ENCODE peak calls at places on chromosome 9, in four cellular contexts. O, P, A and Q are unnamed samples.

GRCh38 chr9:120733190-120733589 is 18.9 kb upstream of the MEGF9 start:
- DNase-seq in A (no peak), P (peak), O (no peak), Q (no peak)

GRCh38 chr9:137791947-137792346 is 85.6 kb upstream of the CACNA1B start:
- DNase-seq in P (no peak), O (no peak), A (no peak), Q (no peak)

GRCh38 chr9:132575005-132575609 is 7.3 kb upstream of the BARHL1 start:
- DNase-seq in O (peak), A (peak), P (peak), Q (peak)

GRCh38 chr9:137632432-137633161 is 13.8 kb downstream of the EHMT1 start:
- DNase-seq in O (no peak), P (no peak), A (no peak), Q (no peak)

GRCh38 chr9:137762414-137763061 is 115.0 kb upstream of the CACNA1B start:
- DNase-seq in O (no peak), A (no peak), P (no peak), Q (no peak)

GRCh38 chr9:75238311-75238976 is 150.1 kb downstream of the OSTF1 start:
- DNase-seq in O (no peak), A (peak), P (peak), Q (peak)

GRCh38 chr9:108889649-108890067 is 27.6 kb downstream of the ACTL7A start:
- DNase-seq in A (no peak), P (no peak), O (no peak), Q (no peak)

GRCh38 chr9:94139672-94140417 is 55.6 kb downstream of the PTPDC1 start:
- DNase-seq in O (peak), P (peak), A (no peak), Q (no peak)

GRCh38 chr9:111399772-111400563 is 69.9 kb upstream of the OR2K2 start:
- DNase-seq in A (no peak), P (no peak), O (no peak), Q (peak)

GRCh38 chr9:96719538-96720315 is 58.2 kb downstream of the ZNF510 start:
- DNase-seq in O (no peak), P (no peak), A (no peak), Q (no peak)

GRCh38 chr9:27355166-27355565 is 58.2 kb upstream of the EQTN start:
- DNase-seq in A (no peak), O (no peak), P (no peak), Q (no peak)

GRCh38 chr9:113580041-113580953 is 116.8 kb downstream of the RGS3 start:
- DNase-seq in A (peak), P (no peak), O (no peak), Q (peak)

GRCh38 chr9:105930007-105930627 is 235.8 kb downstream of the TMEM38B start:
- DNase-seq in O (no peak), A (no peak), P (no peak), Q (no peak)

GRCh38 chr9:79129865-79130480 is 441.8 kb upstream of the TLE4 start:
- DNase-seq in A (no peak), P (peak), O (peak), Q (peak)

GRCh38 chr9:85536076-85536475 is 205.7 kb downstream of the AGTPBP1 start:
- DNase-seq in A (no peak), O (no peak), P (no peak), Q (no peak)

GRCh38 chr9:88051138-88051537 is 76.8 kb upstream of the CDK20 start:
- DNase-seq in P (no peak), A (no peak), O (no peak), Q (no peak)

GRCh38 chr9:77158772-77159513 is 18.4 kb upstream of the VPS13A start:
- DNase-seq in P (no peak), O (no peak), A (no peak), Q (no peak)

GRCh38 chr9:130981002-130981760 is 27.8 kb upstream of the LAMC3 start:
- DNase-seq in A (no peak), P (no peak), O (no peak), Q (no peak)

GRCh38 chr9:134939080-134939733 is 21.5 kb upstream of the FCN1 start:
- DNase-seq in P (no peak), A (no peak), O (no peak), Q (no peak)

GRCh38 chr9:23567756-23568155 is 258.3 kb downstream of the ELAVL2 start:
- DNase-seq in A (no peak), O (no peak), P (no peak), Q (no peak)

GRCh38 chr9:88791105-88791805 is 200.0 kb upstream of the S1PR3 start:
- DNase-seq in A (no peak), O (no peak), P (no peak), Q (no peak)

GRCh38 chr9:136138566-136138965 is 19.9 kb upstream of the TMEM250 start:
- DNase-seq in P (no peak), O (no peak), A (no peak), Q (peak)

GRCh38 chr9:77820293-77820954 is 172.3 kb upstream of the GNA14 start:
- DNase-seq in P (no peak), A (no peak), O (no peak), Q (no peak)

GRCh38 chr9:126545116-126545515 is 68.6 kb upstream of the LMX1B start:
- DNase-seq in A (no peak), P (no peak), O (no peak), Q (no peak)

GRCh38 chr9:36341936-36342577 is 58.0 kb downstream of the RNF38 start:
- DNase-seq in O (no peak), P (no peak), A (no peak), Q (no peak)

GRCh38 chr9:78005231-78006002 is 26.2 kb downstream of the GNAQ start:
- DNase-seq in O (no peak), A (no peak), P (no peak), Q (no peak)

GRCh38 chr9:70112981-70113380 is 69.3 kb downstream of the MAMDC2 start:
- DNase-seq in A (no peak), O (no peak), P (no peak), Q (no peak)

GRCh38 chr9:20355022-20355421 is 267.3 kb downstream of the MLLT3 start:
- DNase-seq in O (no peak), A (no peak), P (no peak), Q (no peak)

GRCh38 chr9:75890541-75891276 is at the start of gene PCSK5:
- DNase-seq in P (peak), A (peak), O (peak), Q (peak)

GRCh38 chr9:129567842-129568559 is 52.9 kb downstream of the C9orf50 start:
- DNase-seq in A (no peak), P (peak), O (peak), Q (no peak)

GRCh38 chr9:2126331-2126789 is 111.2 kb downstream of the SMARCA2 start:
- DNase-seq in A (no peak), O (peak), P (peak), Q (no peak)

GRCh38 chr9:123686131-123686848 is 243.6 kb downstream of the DENND1A start:
- DNase-seq in P (no peak), A (no peak), O (no peak), Q (no peak)